ENCODE peak calls at places on chromosomes 12 and 14, in nine cellular contexts. G, F, Z, U, I, N, W, T and E are unnamed samples.

GRCh38 chr12:101838628-101839323 is 8.0 kb upstream of the GNPTAB start:
- DNase-seq in G (no peak), F (no peak), Z (no peak), U (no peak), I (no peak), N (no peak), W (no peak), T (no peak), E (no peak)

GRCh38 chr12:119176267-119177055 is 2.3 kb upstream of the HSPB8 start:
- DNase-seq in G (peak; percentile 82), F (no peak), Z (peak; percentile 89), U (peak; percentile 3), I (no peak), N (no peak), W (peak; percentile 95), T (peak; percentile 91), E (no peak)

GRCh38 chr12:19220205-19220604 is 90.7 kb downstream of the PLEKHA5 start:
- DNase-seq in G (no peak), F (no peak), Z (no peak), U (no peak), I (no peak), N (no peak), W (peak; percentile 92), T (no peak), E (no peak)

GRCh38 chr12:132140918-132141841 is 2.9 kb downstream of the DDX51 start:
- DNase-seq in G (no peak), F (no peak), Z (no peak), U (no peak), I (no peak), N (no peak), W (no peak), T (no peak), E (no peak)

GRCh38 chr12:95205016-95205415 is 12.3 kb downstream of the FGD6 start:
- DNase-seq in G (no peak), F (no peak), Z (no peak), U (no peak), I (no peak), N (no peak), W (no peak), T (no peak), E (no peak)

GRCh38 chr12:79058342-79058741 is 193.8 kb downstream of the SYT1 start:
- DNase-seq in G (no peak), F (no peak), Z (no peak), U (no peak), I (no peak), N (no peak), W (peak; percentile 89), T (no peak), E (no peak)

GRCh38 chr12:113149361-113150150 is at the start of gene CFAP73:
- DNase-seq in G (peak; percentile 98), F (no peak), Z (peak; percentile 90), U (peak; percentile 41), I (peak; percentile 83), N (peak; percentile 64), W (peak; percentile 85), T (no peak), E (peak; percentile 70)

GRCh38 chr14:50301914-50302313 is 10.1 kb downstream of the L2HGDH start:
- DNase-seq in G (no peak), F (no peak), Z (no peak), U (no peak), I (no peak), N (no peak), W (peak; percentile 8), T (no peak), E (no peak)

GRCh38 chr14:98822917-98823316 is 449.1 kb downstream of the BCL11B start:
- DNase-seq in G (no peak), F (no peak), Z (no peak), U (no peak), I (no peak), N (no peak), W (peak; percentile 4), T (no peak), E (no peak)

GRCh38 chr12:96880220-96880619 is 26.8 kb upstream of the NEDD1 start:
- DNase-seq in G (no peak), F (no peak), Z (no peak), U (no peak), I (no peak), N (no peak), W (peak; percentile 67), T (no peak), E (no peak)

GRCh38 chr14:102909911-102910310 is 12.6 kb upstream of the AMN start:
- DNase-seq in G (no peak), F (no peak), Z (no peak), U (no peak), I (no peak), N (no peak), W (no peak), T (no peak), E (no peak)

GRCh38 chr14:35406811-35407630 is 2.5 kb upstream of the NFKBIA start:
- DNase-seq in G (no peak), F (no peak), Z (peak; percentile 74), U (peak; percentile 41), I (peak; percentile 43), N (no peak), W (peak; percentile 59), T (no peak), E (no peak)